ENCODE peak calls at places on chromosomes 12 and 14, in five cellular contexts. T, L, B, M and V are unnamed samples.

GRCh38 chr12:857611-858010 is 91.9 kb downstream of the RAD52 start:
- DNase-seq in L (no peak), T (peak; percentile 25), M (no peak), B (peak; percentile 42), V (no peak)

GRCh38 chr12:2813573-2814185 is 1.2 kb downstream of the ITFG2 start:
- DNase-seq in T (peak; percentile 70), B (no peak), L (peak; percentile 58), M (no peak), V (no peak)

GRCh38 chr12:12627308-12627827 is 15.7 kb downstream of the CREBL2 start:
- DNase-seq in T (no peak), B (no peak), M (no peak), L (no peak), V (no peak)

GRCh38 chr14:83894519-83894918 is 1635.4 kb upstream of the FLRT2 start:
- DNase-seq in M (no peak), L (no peak), T (no peak), B (no peak), V (no peak)

GRCh38 chr12:104055686-104056388 is 5.8 kb upstream of the GLT8D2 start:
- DNase-seq in L (peak; percentile 98), B (no peak), T (no peak), M (no peak), V (no peak)

GRCh38 chr12:120254809-120255208 is 10.7 kb downstream of the PXN start:
- DNase-seq in L (no peak), B (no peak), T (no peak), M (no peak), V (no peak)

GRCh38 chr14:20623798-20624197 is 17.7 kb downstream of the OR6S1 start:
- DNase-seq in L (no peak), M (no peak), T (no peak), B (no peak), V (no peak)

GRCh38 chr12:104083769-104084475 is 19.6 kb downstream of the HCFC2 start:
- DNase-seq in M (no peak), L (no peak), T (no peak), B (no peak), V (no peak)

GRCh38 chr12:52380271-52380694 is 5.2 kb downstream of the KRT84 start:
- DNase-seq in B (no peak), L (no peak), T (peak; percentile 61), M (peak; percentile 12), V (peak; percentile 17)

GRCh38 chr12:66514581-66514980 is 164.3 kb downstream of the GRIP1 start:
- DNase-seq in T (peak; percentile 44), M (no peak), B (no peak), L (no peak), V (no peak)

GRCh38 chr14:104322531-104323466 is 184.4 kb downstream of the KIF26A start:
- DNase-seq in M (no peak), L (no peak), B (no peak), T (no peak), V (no peak)

GRCh38 chr14:75631453-75631831 is 29.2 kb downstream of the ERG28 start:
- DNase-seq in L (no peak), B (no peak), M (no peak), T (peak; percentile 15), V (no peak)

GRCh38 chr12:108890208-108890607 is 10.3 kb downstream of the DAO start:
- DNase-seq in L (no peak), T (no peak), M (no peak), B (no peak), V (no peak)

GRCh38 chr12:132226604-132227003 is 82.3 kb downstream of the NOC4L start:
- DNase-seq in T (no peak), B (no peak), M (no peak), L (no peak), V (no peak)

GRCh38 chr14:102891556-102891955 is 30.9 kb upstream of the AMN start:
- DNase-seq in B (no peak), T (no peak), L (no peak), M (no peak), V (no peak)

GRCh38 chr12:25438638-25439037 is 114.4 kb downstream of the LMNTD1 start:
- DNase-seq in B (no peak), L (no peak), M (no peak), T (peak; percentile 48), V (no peak)

GRCh38 chr14:43765474-43765873 is 741.6 kb downstream of the FSCB start:
- DNase-seq in T (no peak), B (no peak), L (no peak), M (no peak), V (no peak)

GRCh38 chr14:37599527-37600368 is 4.3 kb downstream of the TTC6 start:
- DNase-seq in T (no peak), M (no peak), B (no peak), L (peak; percentile 84), V (no peak)

GRCh38 chr14:49991491-49991890 is 98.6 kb downstream of the ARF6 start:
- DNase-seq in L (no peak), T (no peak), M (no peak), B (no peak), V (no peak)

GRCh38 chr12:24943947-24944597 is 4.8 kb downstream of the BCAT1 start:
- DNase-seq in L (no peak), B (no peak), M (no peak), T (no peak), V (no peak)

GRCh38 chr12:96103067-96103650 is 67.8 kb upstream of the LTA4H start:
- DNase-seq in B (no peak), M (no peak), T (no peak), L (no peak), V (no peak)

GRCh38 chr12:47868552-47869031 is 36.2 kb downstream of the VDR start:
- DNase-seq in B (no peak), T (no peak), L (no peak), M (no peak), V (no peak)

GRCh38 chr14:103068351-103069073 is 11.2 kb upstream of the CDC42BPB start:
- DNase-seq in T (no peak), L (no peak), B (no peak), M (no peak), V (no peak)

GRCh38 chr12:32302218-32302826 is 97.0 kb upstream of the FGD4 start:
- DNase-seq in L (peak; percentile 36), B (no peak), M (no peak), T (peak; percentile 20), V (no peak)

GRCh38 chr14:89164168-89165074 is 252.6 kb downstream of the FOXN3 start:
- DNase-seq in M (no peak), B (no peak), T (no peak), L (no peak), V (no peak)

GRCh38 chr12:117027251-117028086 is 71.7 kb downstream of the TESC start:
- DNase-seq in L (no peak), M (no peak), B (no peak), T (no peak), V (no peak)

GRCh38 chr12:48988030-48988649 is 10.0 kb downstream of the WNT1 start:
- DNase-seq in M (no peak), L (peak; percentile 23), T (peak; percentile 51), B (no peak), V (no peak)

GRCh38 chr14:52061890-52062289 is 7.0 kb downstream of the NID2 start:
- DNase-seq in M (no peak), L (no peak), T (no peak), B (no peak), V (no peak)

GRCh38 chr14:70098257-70098809 is 90.4 kb downstream of the SLC8A3 start:
- DNase-seq in T (no peak), B (peak; percentile 59), M (peak; percentile 26), L (peak; percentile 54), V (peak; percentile 75)

GRCh38 chr14:105427412-105427811 is 7.8 kb downstream of the MTA1 start:
- DNase-seq in T (no peak), L (no peak), M (no peak), B (no peak), V (no peak)

GRCh38 chr12:92695056-92695455 is 7.7 kb upstream of the PLEKHG7 start:
- DNase-seq in M (no peak), T (no peak), L (no peak), B (no peak), V (no peak)

GRCh38 chr14:34021096-34021495 is 70.2 kb upstream of the EGLN3 start:
- DNase-seq in B (no peak), T (no peak), L (no peak), M (no peak), V (no peak)

GRCh38 chr12:118682656-118683055 is 298.7 kb upstream of the SRRM4 start:
- DNase-seq in T (no peak), L (no peak), B (no peak), M (no peak), V (no peak)

GRCh38 chr12:127559349-127560040 is 707.5 kb upstream of the TMEM132C start:
- DNase-seq in M (no peak), T (peak; percentile 80), B (no peak), L (peak; percentile 84), V (peak; percentile 16)

GRCh38 chr12:108367436-108367835 is 28.3 kb upstream of the CMKLR1 start:
- DNase-seq in T (no peak), L (no peak), M (no peak), B (no peak), V (no peak)

GRCh38 chr12:25864287-25864686 is 94.2 kb upstream of the RASSF8 start:
- DNase-seq in B (no peak), M (no peak), L (no peak), T (no peak), V (no peak)

GRCh38 chr14:105847400-105847799 is 321.0 kb downstream of the TMEM121 start:
- DNase-seq in M (no peak), B (no peak), L (no peak), T (no peak), V (no peak)

GRCh38 chr12:48890657-48891418 is 25.2 kb upstream of the RND1 start:
- DNase-seq in L (peak; percentile 46), B (peak; percentile 83), M (peak; percentile 70), T (peak; percentile 76), V (peak; percentile 82)